ENCODE peak calls at places on chromosome 19, in four cellular contexts. S is esophagus squamous epithelium, M is adrenal gland, P is tibial nerve. E is an unnamed sample.

GRCh38 chr19:8334458-8335342 is 8.4 kb downstream of the KANK3 start:
- DNase-seq in S (no peak), M (peak; percentile 55), P (no peak), E (peak; percentile 64)

GRCh38 chr19:46722004-46722380 is 5.1 kb upstream of the PRKD2 start:
- DNase-seq in S (no peak), M (no peak), P (no peak), E (no peak)

GRCh38 chr19:15108145-15108844 is 1.1 kb downstream of the SYDE1 start:
- DNase-seq in S (no peak), M (no peak), P (no peak), E (no peak)

GRCh38 chr19:6828698-6829633 is 56.5 kb downstream of the VAV1 start:
- DNase-seq in S (no peak), M (no peak), P (no peak), E (no peak)

GRCh38 chr19:11662278-11662677 is 65.0 kb downstream of the ZNF627 start:
- DNase-seq in S (no peak), M (no peak), P (no peak), E (no peak)

GRCh38 chr19:21396893-21397572 is at the start of gene ZNF493:
- DNase-seq in S (peak; percentile 61), M (peak; percentile 96), P (peak; percentile 95), E (peak; percentile 98)

GRCh38 chr19:55189424-55189823 is 9.3 kb upstream of the SYT5 start:
- DNase-seq in S (no peak), M (peak; percentile 42), P (no peak), E (no peak)

GRCh38 chr19:55333870-55334269 is 5.8 kb upstream of the KMT5C start:
- DNase-seq in S (no peak), M (no peak), P (no peak), E (no peak)

GRCh38 chr19:41323430-41324125 is 13.6 kb downstream of the CCDC97 start:
- DNase-seq in S (no peak), M (peak; percentile 84), P (peak; percentile 65), E (peak; percentile 18)

GRCh38 chr19:5052515-5052914 is 83.6 kb downstream of the KDM4B start:
- DNase-seq in S (no peak), M (no peak), P (no peak), E (no peak)
- TF ChIP-seq CTCF in S (no peak), M (peak; percentile 15), P (no peak), E (no peak)

DNA sequence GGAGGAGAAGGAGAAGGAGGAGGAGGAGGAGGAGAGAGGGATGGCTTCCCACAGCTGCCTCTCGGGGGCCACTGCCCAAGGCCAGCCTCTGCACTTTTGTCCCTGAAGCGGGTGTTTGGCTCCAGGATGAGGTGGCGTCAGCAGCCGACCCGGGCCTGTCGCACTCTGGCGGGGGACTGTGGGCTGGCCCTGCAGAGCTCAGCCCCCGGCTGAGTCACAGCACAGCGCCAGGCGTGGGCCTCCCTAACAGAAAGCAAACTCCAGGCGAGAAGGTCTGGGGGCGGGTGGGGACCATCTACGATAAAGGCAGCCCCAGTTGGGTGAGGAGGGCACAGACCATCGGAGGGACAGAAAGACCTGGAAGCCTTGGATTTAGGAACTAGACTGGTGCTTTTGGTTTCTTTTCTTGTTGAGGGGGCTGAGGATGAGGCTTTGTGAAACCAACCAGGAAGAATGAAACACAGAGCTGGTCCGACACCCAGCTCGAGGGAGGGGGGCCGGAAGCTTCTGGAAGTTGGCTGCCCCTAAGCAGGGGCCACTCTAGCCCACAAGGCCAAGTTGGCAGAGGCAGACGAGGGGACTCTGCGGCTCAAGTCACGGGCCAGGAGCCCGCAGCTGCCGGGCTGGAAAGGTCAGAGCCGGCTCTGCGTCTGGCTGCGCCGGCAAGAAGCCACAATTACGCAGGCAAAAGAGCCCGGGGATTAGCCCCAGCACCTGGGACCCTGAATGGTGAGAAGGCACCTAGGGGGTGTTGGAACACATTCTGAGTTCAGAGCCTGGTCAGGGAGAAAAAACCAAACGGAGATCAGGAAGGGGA is 18.2 kb downstream of the LSM4 start:
- DNase-seq in S (no peak), M (peak; percentile 96), P (peak; percentile 77), E (peak; percentile 81)
- TF ChIP-seq CTCF in S (no peak), M (peak; percentile 2), P (peak; percentile 19), E (no peak)

GRCh38 chr19:53981408-53981998 is 9.9 kb upstream of the CACNG6 start:
- DNase-seq in S (no peak), M (no peak), P (no peak), E (no peak)

GRCh38 chr19:53977991-53978731 is 13.3 kb upstream of the CACNG6 start:
- DNase-seq in S (no peak), M (peak; percentile 33), P (no peak), E (no peak)

GRCh38 chr19:53978975-53979801 is 12.2 kb upstream of the CACNG6 start:
- DNase-seq in S (no peak), M (no peak), P (no peak), E (no peak)

GRCh38 chr19:53980553-53981407 is 10.7 kb upstream of the CACNG6 start:
- DNase-seq in S (no peak), M (no peak), P (no peak), E (no peak)

DNA sequence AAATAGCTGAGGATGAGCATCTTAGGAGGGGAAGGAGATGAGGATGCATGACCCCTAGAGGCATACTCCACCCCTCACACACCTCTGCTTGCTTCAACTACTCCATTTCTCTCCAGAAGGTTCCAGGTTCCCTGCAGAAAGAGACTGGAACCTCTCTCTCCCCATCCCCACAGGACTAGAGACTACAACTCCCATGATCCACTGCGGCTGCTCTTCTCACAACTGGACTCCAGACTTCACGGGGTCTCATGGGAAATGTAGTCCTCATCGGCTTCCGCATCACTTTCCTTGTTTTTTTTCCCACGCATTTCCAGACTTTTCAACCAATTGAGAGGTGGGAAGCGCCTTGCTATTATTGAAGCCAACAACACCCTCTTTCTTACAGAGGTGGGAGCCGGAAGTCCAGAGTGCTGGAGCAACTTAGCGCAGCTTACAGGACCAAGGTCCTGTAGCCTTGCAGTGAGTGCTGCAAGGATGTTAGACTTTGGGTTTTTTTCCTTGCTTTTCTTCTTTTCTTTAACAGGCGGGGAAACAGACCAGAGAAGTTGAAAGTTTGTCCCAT is 13.9 kb upstream of the CACNG6 start:
- DNase-seq in S (no peak), M (peak; percentile 54), P (peak; percentile 24), E (peak; percentile 58)
- TF ChIP-seq CTCF in S (no peak), M (no peak), P (no peak), E (no peak)

DNA sequence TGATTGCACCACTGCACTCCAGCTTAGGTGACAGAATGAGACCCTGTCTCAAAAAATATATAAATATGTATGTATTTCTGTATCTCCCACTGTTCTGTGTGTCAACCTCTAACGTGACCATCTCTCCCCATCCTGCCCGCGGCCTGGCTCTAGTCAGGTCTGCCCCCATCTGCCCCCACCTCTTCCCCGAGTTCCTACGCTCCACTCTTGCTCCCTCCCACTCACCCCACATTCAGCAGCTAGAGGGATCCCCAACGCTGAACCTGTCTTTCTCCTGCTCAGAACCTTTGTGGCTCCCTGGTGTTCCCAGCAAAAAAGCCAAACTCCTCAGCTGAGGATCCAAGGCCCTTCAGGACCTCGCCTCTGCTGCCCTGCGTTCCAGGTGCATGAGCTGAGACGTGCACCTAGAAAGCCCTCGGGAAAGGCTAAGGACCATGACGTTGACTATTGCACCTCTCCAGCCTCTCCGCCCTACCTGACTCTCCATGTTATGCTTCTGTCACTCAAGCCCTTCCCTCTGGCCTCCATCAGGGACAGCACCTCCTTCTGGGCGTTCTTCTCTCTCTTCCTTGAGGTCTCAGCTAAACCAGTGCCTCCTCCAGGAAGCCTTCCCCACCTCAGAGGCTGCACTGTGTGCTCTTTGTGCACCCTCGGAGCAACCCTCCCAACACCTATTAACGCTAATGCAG is 18.1 kb downstream of the AKT2 start:
- DNase-seq in S (no peak), M (no peak), P (no peak), E (peak; percentile 94)
- TF ChIP-seq CTCF in S (no peak), M (no peak), P (no peak), E (peak; percentile 46)

DNA sequence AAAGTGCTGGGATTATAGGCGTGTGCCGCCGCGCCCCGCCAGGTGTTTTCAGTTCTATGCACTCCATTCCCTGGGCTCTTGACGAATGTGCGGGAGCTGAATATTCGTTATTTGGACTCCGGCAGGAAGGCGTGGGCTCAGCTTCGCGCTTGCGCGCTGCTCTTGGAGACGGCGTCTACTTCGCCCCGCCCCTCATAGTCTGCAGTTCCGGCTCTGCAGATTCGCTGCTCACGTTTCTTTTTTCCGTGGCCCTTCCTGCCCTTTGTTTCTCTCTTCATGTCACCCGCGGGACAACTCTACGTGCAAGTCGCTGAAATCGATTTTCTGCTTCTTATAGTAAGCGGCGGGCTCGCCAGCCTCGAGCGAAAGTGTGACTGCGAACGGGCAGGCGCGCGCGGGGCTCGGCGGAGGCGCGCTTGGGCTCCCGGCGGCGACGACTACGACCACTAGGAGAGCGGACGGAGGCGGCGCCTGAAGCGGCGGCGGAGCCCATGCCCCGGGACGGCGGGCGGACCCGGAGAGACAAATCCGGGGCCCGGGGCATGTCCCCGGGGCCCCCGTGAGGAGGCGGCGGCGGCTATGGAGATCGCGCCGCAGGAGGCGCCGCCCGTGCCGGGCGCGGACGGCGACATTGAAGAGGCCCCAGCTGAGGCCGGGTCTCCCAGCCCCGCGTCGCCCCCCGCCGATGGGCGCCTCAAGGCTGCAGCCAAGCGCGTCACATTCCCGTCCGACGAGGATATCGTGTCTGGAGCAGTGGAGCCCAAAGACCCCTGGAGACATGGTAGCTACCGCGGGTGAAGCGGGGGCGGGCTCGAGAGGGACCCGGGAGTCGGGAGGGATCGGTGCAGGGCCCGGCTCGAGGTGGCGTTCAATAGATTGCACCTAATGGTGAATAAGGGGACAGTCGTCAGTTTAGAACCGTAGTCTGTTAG is at the start of gene PPP1R37:
- DNase-seq in S (peak; percentile 70), M (peak; percentile 97), P (peak; percentile 79), E (peak; percentile 96)
- TF ChIP-seq CTCF in S (peak; percentile 27), M (peak; percentile 44), P (no peak), E (peak; percentile 45)

GRCh38 chr19:36141039-36141914 is 1.4 kb downstream of the CAPNS1 start:
- DNase-seq in S (peak; percentile 59), M (peak; percentile 85), P (peak; percentile 73), E (peak; percentile 76)

GRCh38 chr19:36142046-36142445 is 2.2 kb downstream of the CAPNS1 start:
- DNase-seq in S (no peak), M (no peak), P (no peak), E (no peak)

GRCh38 chr19:36140289-36141038 is 598 bp downstream of the CAPNS1 start:
- DNase-seq in S (no peak), M (peak; percentile 67), P (no peak), E (peak; percentile 49)

GRCh38 chr19:36139120-36139472 is 770 bp upstream of the CAPNS1 start:
- DNase-seq in S (no peak), M (no peak), P (no peak), E (no peak)

DNA sequence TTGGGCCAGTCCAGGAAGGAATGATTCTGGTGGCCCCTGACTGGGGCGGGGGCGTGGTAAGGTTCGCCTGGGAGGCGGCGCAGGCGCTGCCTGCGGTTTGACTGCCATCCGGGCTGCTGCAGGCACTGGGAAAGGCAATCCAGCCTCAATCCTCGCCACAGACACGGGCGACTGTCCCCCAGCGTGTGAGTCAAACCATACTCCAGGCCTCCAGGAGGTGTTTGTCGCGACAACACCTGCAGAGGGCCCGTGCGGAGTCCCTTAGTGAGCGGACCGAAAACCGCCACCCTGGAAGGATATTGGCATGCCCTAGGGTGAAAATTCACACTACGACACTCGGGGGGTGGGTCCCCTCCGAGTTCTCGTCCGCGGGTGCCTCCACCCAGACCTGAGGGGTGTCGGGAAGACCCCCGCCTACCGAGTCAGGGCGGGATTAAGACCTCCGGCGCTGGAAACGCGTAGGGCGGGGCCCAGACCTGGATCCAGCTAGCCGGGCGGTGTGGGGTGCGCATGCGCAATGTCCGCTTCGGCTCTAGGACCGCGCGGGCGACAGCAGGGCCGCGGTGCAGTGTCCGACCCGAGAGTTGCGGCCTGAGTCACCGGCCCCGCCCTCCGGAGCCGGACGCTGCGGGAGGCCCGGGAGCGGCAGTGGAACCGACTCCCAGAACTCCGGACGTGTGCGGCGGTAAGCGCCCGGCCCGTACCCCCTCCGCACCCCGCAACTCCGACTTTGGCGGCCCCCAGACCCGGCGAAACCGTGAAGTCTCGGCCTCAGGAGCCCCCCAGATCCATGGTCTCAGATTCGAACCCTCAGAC is at the start of gene CAPNS1:
- DNase-seq in S (peak; percentile 62), M (peak; percentile 96), P (peak; percentile 92), E (peak; percentile 98)
- TF ChIP-seq CTCF in S (no peak), M (no peak), P (no peak), E (peak; percentile 29)

GRCh38 chr19:43723588-43723987 is 7.7 kb downstream of the IRGC start:
- DNase-seq in S (no peak), M (no peak), P (no peak), E (no peak)
- TF ChIP-seq CTCF in S (no peak), M (no peak), P (no peak), E (no peak)